ENCODE peak calls at places on chromosomes 5 and 9, in four cellular contexts. One of them, this sample, is unnamed.

GRCh38 chr5:87074934-87075541 is 192.6 kb upstream of the RASA1 start:
- DNase-seq in nephron progenitor cell: no peak
- DNase-seq in A549: no peak
- DNase-seq in fibroblast of the aortic adventitia: no peak
- DNase-seq in this sample: no peak

GRCh38 chr5:80154749-80155148 is 101.1 kb downstream of the SERINC5 start:
- DNase-seq in nephron progenitor cell: no peak
- DNase-seq in A549: no peak
- DNase-seq in fibroblast of the aortic adventitia: no peak
- DNase-seq in this sample: no peak

GRCh38 chr9:123448247-123448646 is 92.2 kb downstream of the CRB2 start:
- DNase-seq in nephron progenitor cell: no peak
- DNase-seq in A549: no peak
- DNase-seq in fibroblast of the aortic adventitia: no peak
- DNase-seq in this sample: no peak

GRCh38 chr9:71791875-71792274 is 23.6 kb upstream of the CEMIP2 start:
- DNase-seq in nephron progenitor cell: no peak
- DNase-seq in A549: peak; percentile 29
- DNase-seq in fibroblast of the aortic adventitia: no peak
- DNase-seq in this sample: no peak

GRCh38 chr5:84383816-84384603 is 670 bp downstream of the EDIL3 start:
- DNase-seq in nephron progenitor cell: peak; percentile 68
- DNase-seq in A549: peak; percentile 7
- DNase-seq in fibroblast of the aortic adventitia: peak; percentile 73
- DNase-seq in this sample: peak; percentile 26

GRCh38 chr5:35373196-35373696 is 143.0 kb upstream of the PRLR start:
- DNase-seq in nephron progenitor cell: no peak
- DNase-seq in A549: no peak
- DNase-seq in fibroblast of the aortic adventitia: no peak
- DNase-seq in this sample: no peak

GRCh38 chr9:98453589-98454311 is 198.3 kb upstream of the TBC1D2 start:
- DNase-seq in nephron progenitor cell: no peak
- DNase-seq in A549: no peak
- DNase-seq in fibroblast of the aortic adventitia: peak; percentile 34
- DNase-seq in this sample: no peak

GRCh38 chr5:84149094-84149493 is 235.6 kb downstream of the EDIL3 start:
- DNase-seq in nephron progenitor cell: no peak
- DNase-seq in A549: no peak
- DNase-seq in fibroblast of the aortic adventitia: no peak
- DNase-seq in this sample: no peak

GRCh38 chr5:133930061-133930823 is 38.2 kb downstream of the C5orf15 start:
- DNase-seq in nephron progenitor cell: peak; percentile 39
- DNase-seq in A549: no peak
- DNase-seq in fibroblast of the aortic adventitia: peak; percentile 62
- DNase-seq in this sample: no peak

GRCh38 chr5:79025054-79025465 is 40.0 kb upstream of the ARSB start:
- DNase-seq in nephron progenitor cell: peak; percentile 80
- DNase-seq in A549: peak; percentile 61
- DNase-seq in fibroblast of the aortic adventitia: peak; percentile 78
- DNase-seq in this sample: peak; percentile 55

GRCh38 chr9:2181794-2182193 is 166.6 kb downstream of the SMARCA2 start:
- DNase-seq in nephron progenitor cell: peak; percentile 36
- DNase-seq in A549: peak; percentile 34
- DNase-seq in fibroblast of the aortic adventitia: no peak
- DNase-seq in this sample: no peak

GRCh38 chr5:11903614-11904269 is 504 bp downstream of the CTNND2 start:
- DNase-seq in nephron progenitor cell: peak; percentile 77
- DNase-seq in A549: peak; percentile 23
- DNase-seq in fibroblast of the aortic adventitia: no peak
- DNase-seq in this sample: peak; percentile 41

GRCh38 chr5:148910686-148911361 is 84.4 kb downstream of the ADRB2 start:
- DNase-seq in nephron progenitor cell: no peak
- DNase-seq in A549: peak; percentile 44
- DNase-seq in fibroblast of the aortic adventitia: peak; percentile 62
- DNase-seq in this sample: no peak

GRCh38 chr9:83472221-83472665 is 66.0 kb downstream of the FRMD3 start:
- DNase-seq in nephron progenitor cell: no peak
- DNase-seq in A549: peak; percentile 65
- DNase-seq in fibroblast of the aortic adventitia: peak; percentile 27
- DNase-seq in this sample: no peak

GRCh38 chr5:177427919-177428573 is 1.6 kb downstream of the GRK6 start:
- DNase-seq in nephron progenitor cell: no peak
- DNase-seq in A549: no peak
- DNase-seq in fibroblast of the aortic adventitia: no peak
- DNase-seq in this sample: no peak

GRCh38 chr5:56019306-56020272 is 24.8 kb upstream of the IL6ST start:
- DNase-seq in nephron progenitor cell: no peak
- DNase-seq in A549: no peak
- DNase-seq in fibroblast of the aortic adventitia: peak; percentile 82
- DNase-seq in this sample: no peak

GRCh38 chr5:30502277-30502676 is 691.2 kb upstream of the CDH6 start:
- DNase-seq in nephron progenitor cell: no peak
- DNase-seq in A549: no peak
- DNase-seq in fibroblast of the aortic adventitia: peak; percentile 9
- DNase-seq in this sample: no peak

GRCh38 chr5:68464424-68464823 is 248.9 kb downstream of the PIK3R1 start:
- DNase-seq in nephron progenitor cell: no peak
- DNase-seq in A549: no peak
- DNase-seq in fibroblast of the aortic adventitia: no peak
- DNase-seq in this sample: no peak

GRCh38 chr9:94829380-94830070 is 103.0 kb downstream of the AOPEP start:
- DNase-seq in nephron progenitor cell: no peak
- DNase-seq in A549: no peak
- DNase-seq in fibroblast of the aortic adventitia: no peak
- DNase-seq in this sample: no peak

GRCh38 chr9:69549310-69550202 is 122.6 kb downstream of the APBA1 start:
- DNase-seq in nephron progenitor cell: peak; percentile 35
- DNase-seq in A549: peak; percentile 49
- DNase-seq in fibroblast of the aortic adventitia: peak; percentile 63
- DNase-seq in this sample: no peak

GRCh38 chr5:181265092-181265671 is 4.2 kb upstream of the TRIM52 start:
- DNase-seq in nephron progenitor cell: peak; percentile 85
- DNase-seq in A549: no peak
- DNase-seq in fibroblast of the aortic adventitia: no peak
- DNase-seq in this sample: no peak

GRCh38 chr9:93023521-93023815 is 35.0 kb upstream of the SUSD3 start:
- DNase-seq in nephron progenitor cell: no peak
- DNase-seq in A549: no peak
- DNase-seq in fibroblast of the aortic adventitia: no peak
- DNase-seq in this sample: no peak

GRCh38 chr9:7172445-7173115 is 414.8 kb downstream of the KDM4C start:
- DNase-seq in nephron progenitor cell: no peak
- DNase-seq in A549: no peak
- DNase-seq in fibroblast of the aortic adventitia: peak; percentile 60
- DNase-seq in this sample: no peak

GRCh38 chr5:142590451-142591240 is 95.2 kb downstream of the FGF1 start:
- DNase-seq in nephron progenitor cell: no peak
- DNase-seq in A549: no peak
- DNase-seq in fibroblast of the aortic adventitia: no peak
- DNase-seq in this sample: no peak

GRCh38 chr5:15191012-15191411 is 309.0 kb upstream of the FBXL7 start:
- DNase-seq in nephron progenitor cell: no peak
- DNase-seq in A549: no peak
- DNase-seq in fibroblast of the aortic adventitia: no peak
- DNase-seq in this sample: no peak
- TF ChIP-seq CTCF in nephron progenitor cell: no peak
- TF ChIP-seq CTCF in A549: no peak
- TF ChIP-seq CTCF in fibroblast of the aortic adventitia: no peak
- TF ChIP-seq CTCF in this sample: no peak

GRCh38 chr5:127758884-127759283 is 55.7 kb downstream of the CCDC192 start:
- DNase-seq in nephron progenitor cell: no peak
- DNase-seq in A549: no peak
- DNase-seq in fibroblast of the aortic adventitia: peak; percentile 58
- DNase-seq in this sample: no peak

GRCh38 chr5:127754727-127755126 is 51.5 kb downstream of the CCDC192 start:
- DNase-seq in nephron progenitor cell: no peak
- DNase-seq in A549: no peak
- DNase-seq in fibroblast of the aortic adventitia: no peak
- DNase-seq in this sample: no peak

GRCh38 chr5:127757576-127757975 is 54.4 kb downstream of the CCDC192 start:
- DNase-seq in nephron progenitor cell: no peak
- DNase-seq in A549: peak; percentile 76
- DNase-seq in fibroblast of the aortic adventitia: peak; percentile 81
- DNase-seq in this sample: no peak

DNA sequence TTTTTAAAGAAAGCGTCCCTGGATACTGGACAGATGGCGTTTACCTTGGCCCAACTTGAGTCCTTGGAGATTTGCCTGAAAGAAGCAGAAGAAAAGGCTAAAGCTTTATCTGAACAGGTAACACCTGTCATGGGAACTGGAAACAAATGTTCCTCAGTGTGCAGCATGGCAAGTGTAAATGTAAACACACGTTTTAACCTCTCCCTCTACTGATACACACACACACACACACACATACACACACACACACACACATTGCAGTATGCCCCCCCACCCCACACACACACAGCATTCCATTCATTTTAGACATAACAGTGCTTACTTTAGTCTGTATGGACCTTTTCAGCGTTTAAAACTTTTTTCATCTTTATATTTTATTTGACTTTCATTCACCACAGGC is 51.1 kb downstream of the CCDC192 start:
- DNase-seq in nephron progenitor cell: no peak
- DNase-seq in A549: no peak
- DNase-seq in fibroblast of the aortic adventitia: peak; percentile 71
- DNase-seq in this sample: no peak
- TF ChIP-seq CTCF in nephron progenitor cell: no peak
- TF ChIP-seq CTCF in A549: no peak
- TF ChIP-seq CTCF in fibroblast of the aortic adventitia: no peak
- TF ChIP-seq CTCF in this sample: no peak

GRCh38 chr9:5773324-5773999 is 59.5 kb downstream of the ERMP1 start:
- DNase-seq in nephron progenitor cell: no peak
- DNase-seq in A549: no peak
- DNase-seq in fibroblast of the aortic adventitia: no peak
- DNase-seq in this sample: no peak
- TF ChIP-seq CTCF in nephron progenitor cell: no peak
- TF ChIP-seq CTCF in A549: peak; percentile 12
- TF ChIP-seq CTCF in fibroblast of the aortic adventitia: no peak
- TF ChIP-seq CTCF in this sample: no peak

DNA sequence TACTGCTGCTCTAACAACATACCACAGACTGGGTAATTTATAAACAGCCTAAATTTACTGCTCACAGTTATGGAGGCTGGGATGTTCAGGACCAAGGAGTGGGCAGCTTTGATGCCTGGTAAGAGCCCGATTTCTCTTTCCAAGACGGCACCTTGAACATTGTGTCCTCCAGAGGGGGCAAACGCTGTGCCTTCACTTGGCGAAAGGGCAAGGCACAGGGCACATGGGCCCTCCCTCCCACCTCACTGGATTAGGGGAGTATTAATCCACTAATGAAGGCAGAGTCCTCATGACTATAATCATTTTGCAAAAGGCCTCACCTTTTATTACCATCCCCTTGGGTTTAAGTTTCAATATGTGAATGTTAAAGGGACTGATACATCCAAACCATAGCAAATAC is 397.7 kb downstream of the TMEM38B start:
- DNase-seq in nephron progenitor cell: no peak
- DNase-seq in A549: no peak
- DNase-seq in fibroblast of the aortic adventitia: no peak
- DNase-seq in this sample: no peak
- TF ChIP-seq CTCF in nephron progenitor cell: no peak
- TF ChIP-seq CTCF in A549: no peak
- TF ChIP-seq CTCF in fibroblast of the aortic adventitia: no peak
- TF ChIP-seq CTCF in this sample: no peak

DNA sequence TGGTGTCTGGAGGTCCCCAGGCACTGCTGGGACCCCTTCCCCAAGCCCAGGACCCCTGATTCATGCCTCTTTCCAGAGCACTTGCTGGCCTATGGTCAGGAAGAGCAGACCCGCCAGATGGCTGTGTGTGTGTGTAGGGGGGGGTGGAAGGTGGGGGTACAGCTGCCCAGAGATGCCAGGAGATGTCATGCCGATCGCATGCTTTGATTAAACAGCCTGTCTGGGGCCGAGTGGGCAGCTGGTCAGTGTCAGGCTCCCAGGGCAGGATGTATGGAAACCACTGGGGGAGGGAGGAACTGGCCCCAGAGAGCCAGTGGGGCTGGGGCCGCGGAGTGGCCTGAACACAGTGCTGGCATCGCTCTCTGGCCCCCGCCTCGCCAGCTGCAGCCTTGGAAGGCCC is 23.7 kb downstream of the RXRA start:
- DNase-seq in nephron progenitor cell: no peak
- DNase-seq in A549: no peak
- DNase-seq in fibroblast of the aortic adventitia: no peak
- DNase-seq in this sample: no peak
- TF ChIP-seq CTCF in nephron progenitor cell: no peak
- TF ChIP-seq CTCF in A549: no peak
- TF ChIP-seq CTCF in fibroblast of the aortic adventitia: no peak
- TF ChIP-seq CTCF in this sample: no peak

DNA sequence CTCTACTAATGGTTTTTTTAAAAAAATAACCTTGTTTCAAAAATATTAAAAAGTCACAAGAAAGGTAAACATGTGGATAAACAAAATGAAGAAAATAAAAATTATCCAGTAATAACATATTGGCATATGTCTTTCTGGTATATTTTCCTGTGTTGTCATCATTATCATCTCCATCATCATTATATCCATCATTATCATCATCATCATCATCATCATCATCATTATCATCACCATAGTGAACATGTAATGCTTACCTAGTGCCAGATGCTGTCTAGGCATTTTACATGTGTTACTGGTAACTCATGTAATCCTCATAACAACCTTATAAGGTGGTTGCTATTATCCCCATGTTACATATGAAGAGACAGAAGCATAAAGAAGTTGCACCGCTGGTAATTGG is 111.5 kb upstream of the CDKN2B start:
- DNase-seq in nephron progenitor cell: no peak
- DNase-seq in A549: no peak
- DNase-seq in fibroblast of the aortic adventitia: no peak
- DNase-seq in this sample: no peak
- TF ChIP-seq CTCF in nephron progenitor cell: no peak
- TF ChIP-seq CTCF in A549: no peak
- TF ChIP-seq CTCF in fibroblast of the aortic adventitia: no peak
- TF ChIP-seq CTCF in this sample: no peak

This sample was measured in mesothelial cell of epicardium.